ENCODE peak calls at places on chromosomes 11 and 22, in four cellular contexts. One of them, this sample, is unnamed.

GRCh38 chr11:32478277-32478731 is 43.0 kb upstream of the WT1 start:
- DNase-seq in left ventricle myocardium inferior: no peak
- DNase-seq in GM12878: no peak
- DNase-seq in neural progenitor cell: no peak
- DNase-seq in this sample: no peak

GRCh38 chr11:26914968-26915367 is 78.9 kb upstream of the FIBIN start:
- DNase-seq in left ventricle myocardium inferior: no peak
- DNase-seq in GM12878: peak
- DNase-seq in neural progenitor cell: no peak
- DNase-seq in this sample: peak

GRCh38 chr11:2737876-2738275 is 38.1 kb upstream of the KCNQ1OT1 start:
- DNase-seq in left ventricle myocardium inferior: peak
- DNase-seq in GM12878: no peak
- DNase-seq in neural progenitor cell: no peak
- DNase-seq in this sample: no peak

GRCh38 chr22:30373331-30374325 is 13.6 kb downstream of the RNF215 start:
- DNase-seq in left ventricle myocardium inferior: no peak
- DNase-seq in GM12878: no peak
- DNase-seq in neural progenitor cell: peak
- DNase-seq in this sample: no peak

GRCh38 chr11:46850829-46851380 is 4.8 kb upstream of the CKAP5 start:
- DNase-seq in left ventricle myocardium inferior: no peak
- DNase-seq in GM12878: no peak
- DNase-seq in neural progenitor cell: peak
- DNase-seq in this sample: no peak

GRCh38 chr22:48567213-48567975 is 1260.3 kb downstream of the BRD1 start:
- DNase-seq in left ventricle myocardium inferior: no peak
- DNase-seq in GM12878: no peak
- DNase-seq in neural progenitor cell: no peak
- DNase-seq in this sample: no peak

GRCh38 chr11:5289696-5290095 is 12.1 kb downstream of the OR51B4 start:
- DNase-seq in left ventricle myocardium inferior: no peak
- DNase-seq in GM12878: no peak
- DNase-seq in neural progenitor cell: no peak
- DNase-seq in this sample: no peak

GRCh38 chr11:38089728-38090127 is 1491.7 kb upstream of the RAG2 start:
- DNase-seq in left ventricle myocardium inferior: no peak
- DNase-seq in GM12878: no peak
- DNase-seq in neural progenitor cell: peak
- DNase-seq in this sample: no peak

GRCh38 chr22:28029201-28029948 is 110.3 kb upstream of the PITPNB start:
- DNase-seq in left ventricle myocardium inferior: peak
- DNase-seq in GM12878: no peak
- DNase-seq in neural progenitor cell: no peak
- DNase-seq in this sample: no peak

GRCh38 chr11:132586801-132587200 is 945.5 kb downstream of the OPCML start:
- DNase-seq in left ventricle myocardium inferior: no peak
- DNase-seq in GM12878: no peak
- DNase-seq in neural progenitor cell: no peak
- DNase-seq in this sample: no peak

GRCh38 chr11:86079421-86079820 is 10.5 kb upstream of the PICALM start:
- DNase-seq in left ventricle myocardium inferior: no peak
- DNase-seq in GM12878: no peak
- DNase-seq in neural progenitor cell: no peak
- DNase-seq in this sample: no peak

GRCh38 chr11:86014221-86014620 is 54.7 kb downstream of the PICALM start:
- DNase-seq in left ventricle myocardium inferior: no peak
- DNase-seq in GM12878: no peak
- DNase-seq in neural progenitor cell: no peak
- DNase-seq in this sample: no peak

GRCh38 chr11:2653930-2654739 is 45.7 kb downstream of the KCNQ1OT1 start:
- DNase-seq in left ventricle myocardium inferior: no peak
- DNase-seq in GM12878: no peak
- DNase-seq in neural progenitor cell: no peak
- DNase-seq in this sample: no peak

GRCh38 chr11:88204353-88204752 is 29.1 kb upstream of the RAB38 start:
- DNase-seq in left ventricle myocardium inferior: no peak
- DNase-seq in GM12878: no peak
- DNase-seq in neural progenitor cell: no peak
- DNase-seq in this sample: no peak

GRCh38 chr11:126153999-126154398 is 57.5 kb downstream of the RPUSD4 start:
- DNase-seq in left ventricle myocardium inferior: no peak
- DNase-seq in GM12878: no peak
- DNase-seq in neural progenitor cell: peak
- DNase-seq in this sample: no peak

GRCh38 chr22:26619510-26619909 is 1.7 kb upstream of the CRYBB1 start:
- DNase-seq in left ventricle myocardium inferior: peak
- DNase-seq in GM12878: no peak
- DNase-seq in neural progenitor cell: no peak
- DNase-seq in this sample: no peak

GRCh38 chr11:112162761-112163669 is 879 bp downstream of the IL18 start:
- DNase-seq in left ventricle myocardium inferior: no peak
- DNase-seq in GM12878: no peak
- DNase-seq in neural progenitor cell: no peak
- DNase-seq in this sample: no peak

GRCh38 chr11:112166561-112166960 is 611 bp upstream of the TEX12 start:
- DNase-seq in left ventricle myocardium inferior: no peak
- DNase-seq in GM12878: no peak
- DNase-seq in neural progenitor cell: no peak
- DNase-seq in this sample: no peak

GRCh38 chr11:112161012-112161411 is 2.9 kb downstream of the IL18 start:
- DNase-seq in left ventricle myocardium inferior: no peak
- DNase-seq in GM12878: no peak
- DNase-seq in neural progenitor cell: no peak
- DNase-seq in this sample: no peak

GRCh38 chr11:112165049-112165448 is 1.2 kb upstream of the IL18 start:
- DNase-seq in left ventricle myocardium inferior: no peak
- DNase-seq in GM12878: no peak
- DNase-seq in neural progenitor cell: no peak
- DNase-seq in this sample: no peak

DNA sequence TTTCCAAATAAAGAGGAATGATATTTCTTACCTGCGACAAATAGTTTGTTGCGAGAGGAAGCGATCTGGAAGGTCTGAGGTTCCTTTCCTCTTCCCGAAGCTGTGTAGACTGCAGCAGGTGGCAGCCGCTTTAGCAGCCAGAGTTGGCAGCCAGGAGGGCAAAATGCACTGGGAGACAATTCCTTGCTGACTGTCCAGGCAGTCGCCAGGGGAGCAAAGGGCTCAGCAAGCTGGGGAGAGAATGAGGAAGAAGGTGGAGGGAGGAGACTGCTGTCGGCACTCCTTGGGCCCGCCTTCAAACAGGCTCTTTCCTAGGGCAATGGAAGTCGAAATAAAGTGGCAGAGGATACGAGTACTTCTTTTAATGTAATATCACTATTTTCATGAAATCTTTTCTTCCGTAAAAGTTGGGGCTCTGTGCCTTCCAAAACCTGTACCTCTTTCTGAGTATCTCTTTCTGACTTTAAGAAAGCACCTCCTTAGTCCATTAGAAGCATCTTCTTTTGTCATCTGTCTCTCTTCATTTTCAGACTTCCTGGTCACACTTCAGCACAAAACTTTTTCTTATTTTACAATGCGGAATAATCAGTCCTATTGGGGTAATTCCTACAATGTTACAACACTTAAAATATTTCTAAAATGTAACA is at the start of gene IL18:
- DNase-seq in left ventricle myocardium inferior: peak
- DNase-seq in GM12878: no peak
- DNase-seq in neural progenitor cell: peak
- DNase-seq in this sample: no peak
- TF ChIP-seq CTCF in left ventricle myocardium inferior: no peak
- TF ChIP-seq CTCF in GM12878: no peak
- TF ChIP-seq CTCF in neural progenitor cell: no peak
- TF ChIP-seq CTCF in this sample: no peak

GRCh38 chr22:21982338-21982965 is at the start of gene TOP3B:
- DNase-seq in left ventricle myocardium inferior: peak
- DNase-seq in GM12878: peak
- DNase-seq in neural progenitor cell: peak
- DNase-seq in this sample: peak

GRCh38 chr22:21984793-21985192 is 2.2 kb upstream of the TOP3B start:
- DNase-seq in left ventricle myocardium inferior: no peak
- DNase-seq in GM12878: no peak
- DNase-seq in neural progenitor cell: peak
- DNase-seq in this sample: no peak

GRCh38 chr22:21981874-21982273 is 713 bp downstream of the TOP3B start:
- DNase-seq in left ventricle myocardium inferior: no peak
- DNase-seq in GM12878: no peak
- DNase-seq in neural progenitor cell: peak
- DNase-seq in this sample: no peak

GRCh38 chr22:21989049-21989448 is 6.5 kb upstream of the TOP3B start:
- DNase-seq in left ventricle myocardium inferior: no peak
- DNase-seq in GM12878: no peak
- DNase-seq in neural progenitor cell: no peak
- DNase-seq in this sample: no peak

DNA sequence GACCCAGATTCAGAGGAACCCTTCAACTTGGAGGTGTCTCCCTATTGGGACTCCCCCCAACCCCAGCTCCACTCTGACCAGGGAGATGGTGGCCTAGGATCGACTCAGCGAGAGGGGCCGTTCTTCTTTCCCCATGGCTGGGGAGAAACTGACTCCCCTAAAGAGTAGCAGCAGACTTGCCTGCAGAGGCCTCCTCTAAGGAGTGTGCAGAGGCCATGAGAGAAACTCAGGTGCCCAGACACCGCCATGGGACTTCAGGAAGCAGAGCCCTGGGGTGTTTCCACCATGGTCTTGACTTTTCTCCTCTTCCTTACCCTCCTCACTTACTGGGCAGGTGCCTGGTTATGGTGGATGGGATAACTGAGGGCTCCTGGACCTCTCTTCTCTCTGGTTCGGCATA is 2.6 kb upstream of the TOP3B start:
- DNase-seq in left ventricle myocardium inferior: no peak
- DNase-seq in GM12878: no peak
- DNase-seq in neural progenitor cell: no peak
- DNase-seq in this sample: no peak
- TF ChIP-seq CTCF in left ventricle myocardium inferior: no peak
- TF ChIP-seq CTCF in GM12878: no peak
- TF ChIP-seq CTCF in neural progenitor cell: no peak
- TF ChIP-seq CTCF in this sample: no peak

DNA sequence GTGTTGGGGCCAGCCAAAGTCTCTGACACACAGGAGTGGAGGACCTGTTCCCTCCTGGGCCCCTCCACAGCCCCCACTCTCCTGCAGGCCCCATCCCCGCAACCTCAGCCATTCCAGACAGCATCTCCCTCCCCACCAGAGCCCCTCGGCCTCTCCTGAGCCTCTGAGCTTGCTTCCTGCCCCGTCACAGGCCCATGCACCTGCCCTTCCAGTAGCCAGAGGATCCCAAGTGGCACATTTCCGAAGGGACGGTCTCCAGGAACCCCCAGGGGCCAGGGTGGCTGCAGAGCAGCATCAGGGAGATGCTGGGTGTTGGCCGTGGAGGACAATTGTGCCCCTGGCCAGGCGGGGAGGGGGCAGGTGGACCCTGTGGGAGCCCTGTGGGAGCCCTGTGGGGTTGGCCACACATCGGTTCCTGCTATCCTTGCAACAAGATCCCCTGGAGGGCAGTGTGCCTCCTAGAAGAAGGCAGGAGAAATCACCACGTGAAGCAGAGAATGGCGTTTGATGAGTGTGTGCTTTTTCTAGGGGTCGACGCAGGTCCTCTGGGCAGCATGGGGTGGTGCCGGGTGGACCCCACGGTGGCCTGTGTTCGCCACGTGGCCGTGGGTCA is 45.3 kb upstream of the PPARA start:
- DNase-seq in left ventricle myocardium inferior: no peak
- DNase-seq in GM12878: no peak
- DNase-seq in neural progenitor cell: no peak
- DNase-seq in this sample: no peak
- TF ChIP-seq CTCF in left ventricle myocardium inferior: no peak
- TF ChIP-seq CTCF in GM12878: no peak
- TF ChIP-seq CTCF in neural progenitor cell: no peak
- TF ChIP-seq CTCF in this sample: no peak

GRCh38 chr11:35464308-35464707 is 45.0 kb upstream of the SLC1A2 start:
- DNase-seq in left ventricle myocardium inferior: no peak
- DNase-seq in GM12878: no peak
- DNase-seq in neural progenitor cell: peak
- DNase-seq in this sample: no peak
- TF ChIP-seq CTCF in left ventricle myocardium inferior: no peak
- TF ChIP-seq CTCF in GM12878: no peak
- TF ChIP-seq CTCF in neural progenitor cell: peak
- TF ChIP-seq CTCF in this sample: no peak